ENCODE peak calls at places on chromosomes 5 and 9, in eight cellular contexts. R is HCT116, D is GM23248, J is fibroblast of lung, S is trophoblast cell, O is mammary epithelial cell, F is SK-N-SH, V is keratinocyte. B is an unnamed sample.

GRCh38 chr5:9207820-9208418 is 338.0 kb downstream of the SEMA5A start:
- DNase-seq in R (peak), J (peak), V (no peak), F (peak), S (peak), O (peak), D (peak), B (no peak)

GRCh38 chr5:116573279-116573616 is 1.4 kb downstream of the SEMA6A start:
- DNase-seq in V (no peak), S (peak), O (peak), R (no peak), J (no peak), D (peak), F (peak), B (peak)

GRCh38 chr9:21840647-21841046 is 38.2 kb downstream of the MTAP start:
- DNase-seq in O (no peak), F (no peak), V (no peak), J (no peak), D (no peak), S (no peak), R (no peak), B (no peak)

GRCh38 chr9:78097541-78097940 is 65.9 kb upstream of the GNAQ start:
- DNase-seq in F (no peak), R (no peak), J (no peak), O (no peak), D (no peak), V (no peak), S (peak), B (no peak)

GRCh38 chr5:10675177-10675700 is 85.8 kb downstream of the DAP start:
- DNase-seq in S (peak), R (no peak), V (no peak), D (no peak), J (no peak), F (no peak), O (no peak), B (no peak)

GRCh38 chr5:151480859-151481258 is 33.5 kb downstream of the SLC36A1 start:
- DNase-seq in V (no peak), S (no peak), O (peak), R (no peak), F (peak), D (peak), J (peak), B (no peak)

GRCh38 chr5:180595381-180596114 is 4.2 kb upstream of the SCGB3A1 start:
- DNase-seq in J (no peak), R (no peak), O (no peak), F (peak), V (no peak), S (no peak), D (no peak), B (no peak)

GRCh38 chr5:131754363-131754762 is 42.5 kb downstream of the FNIP1 start:
- DNase-seq in S (no peak), J (no peak), R (no peak), F (no peak), O (no peak), V (no peak), D (no peak), B (no peak)

GRCh38 chr9:124209279-124209678 is 48.5 kb upstream of the NEK6 start:
- DNase-seq in R (no peak), D (no peak), O (no peak), S (no peak), V (no peak), J (no peak), F (no peak), B (no peak)

GRCh38 chr9:84024041-84024575 is 43.5 kb downstream of the RMI1 start:
- DNase-seq in R (no peak), D (peak), F (no peak), S (no peak), J (no peak), V (no peak), O (no peak), B (no peak)

GRCh38 chr9:8599937-8600336 is 800.4 kb upstream of the DMAC1 start:
- DNase-seq in R (no peak), F (no peak), O (no peak), S (no peak), D (no peak), V (no peak), J (no peak), B (no peak)

GRCh38 chr9:76756273-76756650 is 8.0 kb upstream of the PCA3 start:
- DNase-seq in S (peak), J (peak), D (peak), V (no peak), F (peak), R (no peak), O (peak), B (peak)

GRCh38 chr5:150303070-150303595 is 428 bp upstream of the ARSI start:
- DNase-seq in J (peak), D (no peak), R (no peak), S (no peak), F (no peak), V (no peak), O (no peak), B (no peak)

GRCh38 chr9:104831681-104832080 is 67.8 kb downstream of the NIPSNAP3B start:
- DNase-seq in F (no peak), O (peak), S (no peak), R (no peak), D (peak), J (no peak), V (peak), B (no peak)

GRCh38 chr9:74770508-74771261 is 117.0 kb downstream of the TRPM6 start:
- DNase-seq in S (peak), O (no peak), D (peak), F (peak), J (no peak), V (no peak), R (peak), B (no peak)

GRCh38 chr5:1471997-1472963 is 27.0 kb upstream of the SLC6A3 start:
- DNase-seq in S (no peak), R (no peak), D (no peak), J (no peak), O (no peak), F (no peak), V (no peak), B (no peak)

GRCh38 chr5:862367-863243 is 11.8 kb upstream of the ZDHHC11 start:
- DNase-seq in F (no peak), O (no peak), J (peak), V (no peak), S (peak), R (no peak), D (peak), B (no peak)

GRCh38 chr5:68433921-68434879 is 218.6 kb downstream of the PIK3R1 start:
- DNase-seq in R (peak), O (peak), F (no peak), V (peak), D (peak), J (peak), S (peak), B (peak)

GRCh38 chr9:109556061-109556460 is 58.0 kb upstream of the PTPN3 start:
- DNase-seq in R (no peak), F (no peak), J (no peak), O (peak), S (peak), V (peak), D (no peak), B (no peak)

GRCh38 chr5:119284031-119284430 is 71.8 kb upstream of the TNFAIP8 start:
- DNase-seq in V (no peak), F (no peak), D (no peak), O (no peak), R (no peak), J (no peak), S (no peak), B (no peak)

GRCh38 chr5:2780421-2781171 is 29.1 kb upstream of the IRX2 start:
- DNase-seq in V (no peak), O (peak), D (no peak), R (no peak), F (no peak), S (peak), J (no peak), B (no peak)

GRCh38 chr5:156500755-156501154 is 173.8 kb downstream of the SGCD start:
- DNase-seq in J (no peak), R (no peak), V (no peak), F (no peak), O (no peak), D (no peak), S (no peak), B (no peak)

GRCh38 chr9:34275811-34276210 is 53.3 kb downstream of the KIF24 start:
- DNase-seq in S (no peak), R (no peak), D (no peak), V (no peak), F (no peak), J (no peak), O (no peak), B (no peak)

GRCh38 chr5:7856855-7857254 is 5.9 kb upstream of the CFAP90 start:
- DNase-seq in S (peak), R (peak), D (peak), F (peak), V (no peak), O (no peak), J (peak), B (no peak)

GRCh38 chr5:40781843-40782409 is 16.2 kb downstream of the PRKAA1 start:
- DNase-seq in J (peak), V (no peak), D (peak), R (no peak), F (no peak), S (no peak), O (no peak), B (no peak)

GRCh38 chr9:21096172-21096900 is 18.6 kb upstream of the IFNB1 start:
- DNase-seq in R (no peak), V (peak), F (no peak), J (peak), D (peak), O (peak), S (peak), B (no peak)

GRCh38 chr5:138978085-138978484 is 103.0 kb upstream of the LRRTM2 start:
- DNase-seq in D (peak), S (no peak), O (no peak), R (no peak), V (no peak), F (no peak), J (no peak), B (no peak)

DNA sequence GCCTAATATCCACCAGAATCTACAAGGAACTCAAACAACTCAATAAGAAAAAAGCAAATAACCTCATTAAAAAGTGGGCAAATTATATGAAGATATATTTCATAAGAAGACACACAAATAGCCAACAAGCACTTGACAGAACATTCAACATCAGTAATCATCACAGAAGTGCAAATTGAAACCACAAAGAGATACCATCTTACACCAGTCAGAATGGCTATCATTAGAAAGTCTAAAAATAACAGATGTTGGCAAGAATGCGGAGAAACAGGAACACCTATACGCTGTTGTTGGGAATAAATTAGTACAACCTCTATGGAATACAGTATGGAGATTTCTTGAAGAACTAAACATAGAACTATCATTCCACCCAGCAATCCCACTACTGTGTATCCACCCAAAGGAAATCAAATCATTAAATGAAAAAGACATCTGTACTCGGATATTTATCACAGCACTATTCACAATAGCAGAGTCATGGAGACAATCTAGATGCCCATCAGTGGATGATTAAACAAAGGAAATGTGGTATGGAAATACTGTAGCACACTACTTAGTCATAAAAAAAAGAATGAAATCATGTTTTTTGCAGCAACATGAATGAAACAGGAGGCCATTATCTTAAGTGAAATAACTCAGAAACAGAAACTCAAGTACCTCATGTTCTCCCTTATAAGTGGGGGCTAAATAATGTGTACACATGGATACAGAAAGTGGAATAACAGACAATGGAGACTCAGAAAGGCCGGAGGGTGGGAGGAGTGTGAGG is 106.8 kb upstream of the FST start:
- DNase-seq in S (peak), D (peak), R (no peak), J (no peak), O (peak), F (no peak), V (no peak), B (no peak)
- H3K27ac ChIP-seq in S (no peak), D (peak), R (no peak), J (no peak), O (peak), F (no peak), V (peak), B (no peak)

GRCh38 chr5:115068239-115069086 is 101.2 kb downstream of the TRIM36 start:
- DNase-seq in O (peak), J (peak), S (peak), D (peak), V (no peak), R (peak), F (no peak), B (no peak)
- H3K9ac ChIP-seq in O (no peak), J (no peak), S (no peak), D (no peak), V (no peak), R (no peak), F (no peak), B (no peak)

GRCh38 chr9:96178153-96178552 is 123.8 kb downstream of the HSD17B3 start:
- DNase-seq in O (no peak), V (no peak), F (no peak), D (no peak), R (no peak), S (no peak), J (no peak), B (no peak)
- H3K27ac ChIP-seq in O (no peak), V (no peak), F (no peak), D (no peak), R (no peak), S (no peak), J (no peak), B (no peak)

GRCh38 chr9:95771556-95772280 is 103.8 kb upstream of the ERCC6L2 start:
- DNase-seq in O (no peak), R (no peak), J (peak), D (peak), S (no peak), V (no peak), F (no peak), B (peak)
- H3K9ac ChIP-seq in O (no peak), R (no peak), J (no peak), D (no peak), S (no peak), V (no peak), F (no peak), B (peak)

GRCh38 chr9:130069048-130069447 is 15.3 kb downstream of the GPR107 start:
- DNase-seq in V (no peak), F (no peak), R (no peak), S (no peak), D (no peak), O (no peak), J (no peak), B (no peak)

GRCh38 chr9:130074391-130075115 is 20.8 kb downstream of the GPR107 start:
- DNase-seq in D (no peak), S (peak), J (no peak), O (no peak), V (no peak), F (no peak), R (no peak), B (no peak)

GRCh38 chr9:130072515-130073235 is 19.0 kb downstream of the GPR107 start:
- DNase-seq in F (no peak), O (no peak), S (peak), J (no peak), D (no peak), V (no peak), R (no peak), B (no peak)

GRCh38 chr9:130078547-130078946 is 24.8 kb downstream of the GPR107 start:
- DNase-seq in S (no peak), J (no peak), V (no peak), D (no peak), R (no peak), O (no peak), F (no peak), B (no peak)

GRCh38 chr9:130073373-130073772 is 19.7 kb downstream of the GPR107 start:
- DNase-seq in V (no peak), S (peak), R (no peak), J (peak), O (no peak), D (no peak), F (no peak), B (no peak)
- H3K27ac ChIP-seq in V (no peak), S (peak), R (no peak), J (no peak), O (no peak), D (no peak), F (no peak), B (no peak)

DNA sequence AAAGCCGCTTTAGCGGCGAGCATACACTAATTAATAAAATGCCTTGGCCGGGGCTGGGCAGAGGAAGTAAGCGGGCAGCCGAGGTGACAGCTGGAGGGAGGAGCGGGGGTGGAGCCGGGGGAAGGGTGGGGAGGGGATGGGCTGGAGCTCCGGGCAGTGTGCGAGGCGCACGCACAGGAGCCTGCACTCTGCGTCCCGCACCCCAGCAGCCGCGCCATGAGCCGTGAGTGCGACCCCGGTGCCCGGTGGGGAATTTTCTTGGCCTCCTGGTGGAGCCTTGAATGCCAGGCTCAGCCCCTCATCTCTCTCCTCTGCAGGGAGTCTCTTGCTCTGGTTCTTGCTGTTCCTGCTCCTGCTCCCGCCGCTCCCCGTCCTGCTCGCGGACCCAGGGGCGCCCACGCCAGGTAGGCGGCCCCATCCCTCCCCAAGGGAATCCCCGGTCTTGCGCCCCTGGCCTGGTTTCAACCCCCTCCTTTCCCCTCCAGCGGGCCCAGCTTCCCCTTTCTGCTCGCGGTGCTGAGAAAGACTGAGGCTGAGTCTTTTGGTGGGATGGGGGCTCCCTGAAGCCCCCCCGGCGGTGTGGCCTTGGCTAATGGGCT is at the start of gene PTGS1:
- DNase-seq in O (no peak), F (peak), V (no peak), S (no peak), J (peak), R (no peak), D (peak), B (peak)
- H3K9ac ChIP-seq in O (no peak), F (no peak), V (peak), S (no peak), J (peak), R (no peak), D (peak), B (peak)

DNA sequence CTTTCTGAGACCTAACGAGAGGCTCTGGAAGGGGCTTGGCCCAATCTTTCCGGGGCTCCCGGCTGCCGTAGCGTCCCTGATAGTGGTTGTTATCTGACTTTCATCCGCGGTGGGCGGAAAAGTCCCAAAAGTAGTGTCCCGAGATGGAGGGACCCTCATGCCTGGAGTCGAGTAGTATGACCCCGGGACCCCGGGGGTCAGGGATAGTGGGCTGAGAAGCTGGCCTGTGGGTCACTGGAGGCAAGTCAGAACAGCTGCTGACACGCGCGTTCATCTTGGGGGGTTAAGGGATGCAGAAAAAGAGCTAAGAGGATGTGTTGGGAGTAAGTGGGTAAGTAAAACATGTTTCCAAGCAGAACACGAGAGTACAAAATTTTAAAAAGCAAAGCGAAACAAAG is 123.4 kb downstream of the TMEM161B start:
- DNase-seq in O (no peak), R (no peak), V (no peak), D (no peak), S (no peak), F (no peak), J (no peak), B (no peak)
- H3K27ac ChIP-seq in O (no peak), R (no peak), V (no peak), D (no peak), S (no peak), F (no peak), J (no peak), B (no peak)

GRCh38 chr5:157506981-157507780 is 47.2 kb downstream of the NIPAL4 start:
- DNase-seq in O (peak), S (no peak), D (no peak), V (no peak), J (peak), R (no peak), F (no peak), B (peak)
- H3K9ac ChIP-seq in O (no peak), S (no peak), D (no peak), V (no peak), J (no peak), R (no peak), F (no peak), B (no peak)

DNA sequence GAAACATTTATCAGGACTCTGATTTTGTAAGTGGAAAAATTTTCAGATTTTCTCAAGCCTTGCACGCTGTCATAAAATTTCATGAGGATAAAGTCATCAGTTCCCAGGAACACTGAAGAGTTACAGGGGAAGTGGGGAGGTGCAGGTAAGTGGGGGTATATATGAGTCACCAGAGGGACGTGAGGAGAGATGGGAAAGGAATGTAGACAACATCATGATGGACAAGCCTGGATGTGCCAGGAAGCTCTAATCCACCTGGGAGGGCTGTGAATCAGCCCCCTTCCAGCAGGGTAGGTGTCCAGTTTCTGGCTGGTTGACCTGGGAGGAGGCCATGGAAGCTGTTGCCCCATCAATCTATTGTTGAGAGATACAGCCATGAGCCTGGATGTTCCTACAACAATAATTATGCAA is 532.0 kb upstream of the WWC1 start:
- DNase-seq in S (peak), V (peak), F (no peak), J (no peak), O (peak), R (no peak), D (peak), B (no peak)
- H3K27ac ChIP-seq in S (no peak), V (peak), F (no peak), J (no peak), O (peak), R (no peak), D (peak), B (no peak)

DNA sequence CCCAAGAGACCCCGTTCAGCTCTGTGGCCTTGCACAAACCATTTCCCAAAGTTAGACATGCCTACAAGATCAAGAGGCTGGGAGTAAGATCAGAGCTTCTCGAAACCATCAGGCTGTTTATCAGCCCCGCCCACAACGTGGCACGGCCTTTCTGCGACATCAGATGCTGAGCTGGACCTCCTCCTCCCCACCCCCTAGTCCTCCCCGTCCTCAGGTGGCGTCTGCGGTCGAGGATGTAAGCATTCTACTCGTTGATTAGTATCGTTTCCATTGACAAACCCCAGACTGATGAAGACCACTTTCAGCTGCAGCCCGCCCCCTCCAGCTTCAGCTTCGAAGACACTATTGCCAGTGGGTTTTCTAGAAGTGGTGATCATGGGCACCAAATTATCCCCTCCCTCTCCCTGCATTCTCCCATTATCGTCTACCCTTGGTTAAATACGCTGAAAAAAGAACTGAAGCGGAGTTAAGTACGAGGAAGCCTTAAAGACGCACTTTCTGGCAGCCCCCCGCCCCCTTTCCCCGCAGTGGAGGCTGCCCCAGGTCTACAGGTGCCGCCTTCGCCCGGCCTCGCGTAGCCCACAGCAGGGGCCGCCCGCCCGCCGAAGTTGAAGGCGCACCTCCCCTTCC is 1.1 kb downstream of the PPIC start:
- DNase-seq in R (peak), J (peak), F (peak), O (peak), V (no peak), S (peak), D (peak), B (peak)
- H3K9ac ChIP-seq in R (peak), J (peak), F (peak), O (no peak), V (peak), S (no peak), D (peak), B (peak)